ENCODE peak calls at places on chromosomes 2 and 18, in four cellular contexts. M, F, R and K are unnamed samples.

GRCh38 chr2:181457741-181458425 is 697 bp downstream of the ITGA4 start:
- DNase-seq in M (peak; percentile 22), F (no peak), R (peak; percentile 58), K (no peak)

GRCh38 chr2:55334728-55335127 is 65.7 kb upstream of the MTIF2 start:
- DNase-seq in R (no peak), M (no peak), F (no peak), K (no peak)

GRCh38 chr2:113700186-113700841 is 56.1 kb downstream of the SLC35F5 start:
- DNase-seq in R (peak; percentile 73), M (no peak), F (no peak), K (no peak)

GRCh38 chr2:20129320-20130274 is 78.2 kb upstream of the LAPTM4A start:
- DNase-seq in M (no peak), F (no peak), R (no peak), K (no peak)

GRCh38 chr2:17850151-17850550 is 28.3 kb upstream of the KCNS3 start:
- DNase-seq in M (no peak), F (no peak), R (no peak), K (no peak)

GRCh38 chr2:128473175-128474013 is 154.7 kb upstream of the HS6ST1 start:
- DNase-seq in R (peak; percentile 11), F (no peak), M (no peak), K (no peak)

GRCh38 chr2:235314371-235314915 is 179.4 kb upstream of the AGAP1 start:
- DNase-seq in R (no peak), M (peak; percentile 37), F (no peak), K (peak; percentile 11)

GRCh38 chr2:27019459-27020336 is 13.1 kb upstream of the TMEM214 start:
- DNase-seq in R (no peak), M (no peak), F (no peak), K (no peak)

GRCh38 chr18:24734058-24734457 is 273.6 kb downstream of the HRH4 start:
- DNase-seq in F (peak; percentile 7), M (peak; percentile 22), R (no peak), K (peak; percentile 7)

GRCh38 chr18:11955299-11956029 is 25.8 kb upstream of the IMPA2 start:
- DNase-seq in F (peak; percentile 36), R (no peak), M (peak; percentile 78), K (no peak)

GRCh38 chr2:210722092-210722491 is 165.7 kb downstream of the CPS1 start:
- DNase-seq in R (no peak), M (no peak), F (no peak), K (no peak)

GRCh38 chr2:222688912-222689311 is 17.5 kb downstream of the MOGAT1 start:
- DNase-seq in F (no peak), R (no peak), M (no peak), K (no peak)

GRCh38 chr2:118971245-118972122 is 29.5 kb downstream of the MARCO start:
- DNase-seq in R (no peak), M (no peak), F (no peak), K (no peak)

GRCh38 chr2:68057658-68058396 is 5.0 kb downstream of the C1D start:
- DNase-seq in F (no peak), M (no peak), R (no peak), K (no peak)